ENCODE peak calls at places on chromosomes 3 and 15, in five cellular contexts. M is lower leg skin; Y is CD4-positive, alpha-beta memory T cell; A is psoas muscle; I is HFF-Myc. S is an unnamed sample.

GRCh38 chr3:128152419-128153155 is 694 bp upstream of the EEFSEC start:
- DNase-seq in M (peak), Y (no peak), A (no peak), I (no peak), S (no peak)

GRCh38 chr3:193932576-193932975 is 203.4 kb upstream of the HES1 start:
- DNase-seq in M (no peak), Y (no peak), A (no peak), I (no peak), S (no peak)

GRCh38 chr3:43948013-43948412 is 257.3 kb downstream of the ABHD5 start:
- DNase-seq in M (no peak), Y (no peak), A (no peak), I (no peak), S (no peak)

GRCh38 chr15:51218249-51218648 is 120.1 kb downstream of the CYP19A1 start:
- DNase-seq in M (no peak), Y (no peak), A (no peak), I (no peak), S (no peak)

GRCh38 chr3:64158334-64158733 is 66.9 kb downstream of the PRICKLE2 start:
- DNase-seq in M (peak), Y (no peak), A (no peak), I (no peak), S (no peak)

GRCh38 chr3:113531826-113532697 is at the start of gene SIDT1:
- DNase-seq in M (peak), Y (peak), A (no peak), I (no peak), S (no peak)

GRCh38 chr15:79400650-79401049 is 31.5 kb upstream of the MINAR1 start:
- DNase-seq in M (no peak), Y (no peak), A (no peak), I (no peak), S (no peak)

GRCh38 chr3:39755100-39755499 is 54.3 kb upstream of the MYRIP start:
- DNase-seq in M (no peak), Y (no peak), A (no peak), I (no peak), S (no peak)

GRCh38 chr3:18425641-18426403 is 683 bp upstream of the SATB1 start:
- DNase-seq in M (peak), Y (peak), A (peak), I (no peak), S (no peak)

GRCh38 chr15:40069178-40070165 is 30.5 kb upstream of the SRP14 start:
- DNase-seq in M (peak), Y (no peak), A (peak), I (no peak), S (peak)

GRCh38 chr3:52742418-52743041 is 28.2 kb downstream of the NEK4 start:
- DNase-seq in M (no peak), Y (peak), A (no peak), I (no peak), S (no peak)

GRCh38 chr3:194312743-194313281 is 38.3 kb downstream of the CPN2 start:
- DNase-seq in M (peak), Y (no peak), A (peak), I (no peak), S (no peak)

GRCh38 chr3:184338538-184338945 is 1.1 kb downstream of the FAM131A start:
- DNase-seq in M (peak), Y (no peak), A (peak), I (no peak), S (peak)

GRCh38 chr3:174198199-174198598 is 660.9 kb upstream of the NAALADL2 start:
- DNase-seq in M (no peak), Y (no peak), A (no peak), I (no peak), S (no peak)

GRCh38 chr3:24086597-24087369 is 141.7 kb downstream of the NR1D2 start:
- DNase-seq in M (no peak), Y (no peak), A (no peak), I (no peak), S (no peak)

GRCh38 chr3:115912372-115912771 is 289.1 kb downstream of the GAP43 start:
- DNase-seq in M (no peak), Y (no peak), A (peak), I (no peak), S (no peak)

GRCh38 chr3:132783152-132783551 is 60.9 kb upstream of the NPHP3 start:
- DNase-seq in M (no peak), Y (no peak), A (no peak), I (no peak), S (no peak)

GRCh38 chr3:73073091-73073707 is 11.7 kb downstream of the EBLN2 start:
- DNase-seq in M (no peak), Y (no peak), A (no peak), I (no peak), S (no peak)

GRCh38 chr3:123180791-123181190 is 21.0 kb upstream of the SEC22A start:
- DNase-seq in M (no peak), Y (no peak), A (no peak), I (no peak), S (no peak)

GRCh38 chr15:58260911-58261267 is 122.7 kb downstream of the AQP9 start:
- DNase-seq in M (peak), Y (no peak), A (peak), I (no peak), S (no peak)

GRCh38 chr3:186532641-186533072 is 11.5 kb downstream of the CRYGS start:
- DNase-seq in M (no peak), Y (no peak), A (no peak), I (no peak), S (no peak)

GRCh38 chr3:88203537-88204143 is 53.9 kb downstream of the C3orf38 start:
- DNase-seq in M (peak), Y (peak), A (peak), I (peak), S (no peak)

S was measured in thoracic aorta.